ENCODE peak calls at places on chromosomes 13 and 19, in five cellular contexts. N, M, V, R and O are unnamed samples.

GRCh38 chr13:96817336-96817941 is 176.8 kb downstream of the OXGR1 start:
- DNase-seq in N (peak), R (no peak), M (no peak), V (no peak), O (no peak)

GRCh38 chr19:1655131-1655981 is 2.9 kb upstream of the TCF3 start:
- DNase-seq in V (no peak), N (no peak), R (no peak), M (no peak), O (no peak)

GRCh38 chr13:45055902-45056648 is 64.2 kb upstream of the GTF2F2 start:
- DNase-seq in R (no peak), M (no peak), N (peak), V (peak), O (no peak)

GRCh38 chr13:41052441-41052840 is 8.9 kb upstream of the WBP4 start:
- DNase-seq in N (no peak), R (no peak), V (no peak), M (no peak), O (no peak)

GRCh38 chr13:102487330-102487729 is 85.5 kb upstream of the FGF14 start:
- DNase-seq in V (no peak), N (no peak), M (no peak), R (no peak), O (no peak)

GRCh38 chr19:41706741-41707501 is 1.5 kb upstream of the CEACAM5 start:
- DNase-seq in R (peak), V (peak), M (no peak), N (peak), O (peak)

GRCh38 chr19:41895745-41896580 is 13.0 kb downstream of the ARHGEF1 start:
- DNase-seq in R (no peak), N (no peak), M (no peak), V (no peak), O (no peak)

GRCh38 chr13:103859952-103860351 is 793.7 kb upstream of the SLC10A2 start:
- DNase-seq in M (no peak), N (no peak), V (no peak), R (no peak), O (no peak)

DNA sequence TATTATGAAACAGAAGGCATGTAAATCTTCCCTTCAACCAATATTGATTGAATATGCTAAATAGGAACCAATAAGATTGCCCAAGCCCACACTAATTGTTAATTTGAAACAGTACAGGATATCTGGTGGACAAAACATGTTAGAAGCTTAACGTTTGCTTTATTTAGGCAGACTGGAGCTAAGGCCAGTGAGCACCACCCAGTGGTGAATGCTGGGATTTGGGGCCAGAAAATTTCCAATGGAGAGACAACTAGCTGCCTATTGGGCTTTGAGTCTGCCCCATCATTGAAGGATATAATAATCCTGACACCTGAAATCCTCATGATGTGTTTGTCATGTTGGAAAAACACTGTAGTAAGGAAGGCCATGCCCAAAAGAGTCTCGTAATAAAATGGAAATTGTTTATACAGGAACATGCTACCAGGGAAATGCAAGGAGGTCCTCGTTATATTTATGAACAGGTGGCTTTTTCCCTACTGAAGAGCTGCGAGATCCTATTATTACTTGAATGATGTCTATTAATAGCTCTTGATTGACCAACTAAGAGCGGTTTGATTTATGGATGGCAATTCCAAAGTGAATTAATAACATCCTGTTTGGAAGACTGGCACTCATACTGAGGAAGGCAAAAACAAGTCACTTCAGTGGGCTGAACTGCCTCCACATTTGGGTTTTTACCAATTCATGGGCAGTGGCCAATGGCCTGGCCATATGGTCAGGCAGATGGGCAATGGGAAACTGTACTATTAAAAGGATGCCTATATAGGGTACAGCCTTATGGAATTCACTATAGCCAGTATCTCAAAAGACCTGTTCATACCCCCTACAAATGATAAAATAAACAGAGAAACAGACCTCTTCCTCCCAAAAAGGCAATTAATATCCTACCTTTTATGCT is 8.7 kb downstream of the SIGLECL1 start:
- DNase-seq in N (peak), V (peak), M (peak), R (no peak), O (peak)
- TF ChIP-seq CTCF in N (peak), V (peak), M (peak), R (peak), O (peak)

GRCh38 chr13:111342716-111343115 is 22.3 kb downstream of the TEX29 start:
- DNase-seq in M (no peak), V (no peak), N (no peak), R (no peak), O (no peak)

GRCh38 chr13:111343186-111343805 is 22.9 kb downstream of the TEX29 start:
- DNase-seq in V (no peak), M (no peak), R (no peak), N (no peak), O (no peak)

GRCh38 chr13:111346281-111346680 is 25.8 kb downstream of the TEX29 start:
- DNase-seq in M (no peak), R (no peak), N (no peak), V (no peak), O (no peak)

GRCh38 chr13:111345682-111346081 is 25.2 kb downstream of the TEX29 start:
- DNase-seq in N (no peak), V (no peak), M (no peak), R (no peak), O (no peak)

GRCh38 chr13:111344471-111345191 is 24.2 kb downstream of the TEX29 start:
- DNase-seq in R (no peak), V (no peak), N (peak), M (peak), O (no peak)
- TF ChIP-seq CTCF in R (no peak), V (no peak), N (peak), M (peak), O (no peak)

DNA sequence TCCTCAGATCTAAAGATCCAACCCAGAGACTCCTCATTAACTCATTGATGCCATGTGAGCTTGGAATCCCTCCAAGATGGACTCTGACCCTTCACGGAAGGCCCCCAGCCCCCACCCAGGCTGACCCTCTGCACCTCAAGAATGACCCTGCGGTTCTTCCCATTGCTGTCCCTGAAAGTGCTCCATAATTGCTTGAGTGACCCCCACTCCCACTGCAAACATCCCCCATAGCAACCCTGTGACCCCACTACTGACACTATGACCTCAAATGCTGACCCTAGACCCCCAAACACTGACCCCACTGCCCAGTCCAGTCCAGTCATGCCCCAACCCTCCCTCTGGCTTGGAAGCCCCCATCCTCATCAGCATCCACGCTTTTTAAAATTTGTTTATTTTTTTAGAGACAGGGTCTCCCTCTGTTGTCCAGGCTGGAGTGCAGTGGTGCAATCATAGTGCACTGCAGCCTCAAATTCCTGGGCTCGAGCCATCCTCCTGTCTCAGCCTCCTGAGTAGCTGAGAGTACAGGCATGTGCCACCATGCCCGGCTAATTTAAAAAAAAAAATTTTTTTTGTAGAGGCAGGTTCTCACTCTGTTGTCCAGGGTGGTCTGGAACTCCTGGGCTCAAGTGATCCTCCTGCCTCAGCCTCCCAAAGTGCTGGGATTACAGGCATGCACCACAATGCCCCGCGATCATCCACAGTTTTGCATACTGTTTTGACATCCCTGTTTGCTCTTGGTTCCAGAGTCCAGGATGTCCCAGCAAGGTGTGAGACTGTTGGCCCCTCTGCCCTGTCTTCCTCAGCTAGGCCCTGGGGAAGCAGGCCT is 855 bp downstream of the LYL1 start:
- DNase-seq in M (no peak), V (no peak), N (no peak), R (no peak), O (no peak)
- TF ChIP-seq CTCF in M (no peak), V (no peak), N (no peak), R (no peak), O (no peak)

GRCh38 chr19:13208131-13208963 is 58.1 kb downstream of the IER2 start:
- DNase-seq in N (peak), M (peak), R (peak), V (peak), O (peak)
- TF ChIP-seq CTCF in N (no peak), M (no peak), R (no peak), V (no peak), O (no peak)

DNA sequence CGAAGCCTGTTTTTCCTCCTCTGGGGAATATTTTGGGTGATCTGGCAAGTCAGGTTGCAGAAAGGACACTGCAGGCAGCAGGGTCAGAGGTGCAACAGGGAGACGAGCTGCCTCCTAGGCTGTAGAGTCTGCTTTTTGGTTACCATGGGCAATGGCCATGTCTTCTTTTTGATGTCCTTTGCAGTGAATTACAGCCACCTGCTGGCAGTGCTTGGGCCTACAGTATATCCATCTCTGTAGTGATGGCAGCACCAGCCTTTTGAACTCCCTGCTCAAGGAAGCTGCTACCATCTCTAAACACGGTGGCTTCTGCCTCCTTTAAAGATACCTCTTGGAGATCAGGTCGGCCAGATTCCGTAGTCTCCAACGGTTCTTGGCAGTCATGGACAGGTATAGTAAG is 73.9 kb downstream of the WTIP start:
- DNase-seq in N (peak), R (no peak), M (no peak), V (no peak), O (no peak)
- TF ChIP-seq CTCF in N (peak), R (no peak), M (no peak), V (no peak), O (peak)

GRCh38 chr13:36850790-36851438 is 31.9 kb downstream of the RFXAP start:
- DNase-seq in N (peak), M (peak), R (no peak), V (peak), O (no peak)
- TF ChIP-seq CTCF in N (peak), M (peak), R (no peak), V (peak), O (peak)

GRCh38 chr19:19342086-19343015 is 21.7 kb downstream of the MAU2 start:
- DNase-seq in V (peak), N (peak), M (peak), R (no peak), O (no peak)
- TF ChIP-seq CTCF in V (peak), N (peak), M (peak), R (no peak), O (peak)

GRCh38 chr19:4327252-4327876 is 11.3 kb downstream of the STAP2 start:
- DNase-seq in R (peak), N (peak), V (peak), M (peak), O (peak)

GRCh38 chr19:4328243-4328990 is 10.2 kb downstream of the STAP2 start:
- DNase-seq in N (peak), R (peak), V (peak), M (peak), O (peak)

GRCh38 chr19:4326215-4326836 is 12.3 kb downstream of the STAP2 start:
- DNase-seq in R (no peak), M (no peak), V (no peak), N (no peak), O (no peak)

GRCh38 chr19:4327877-4328242 is 10.8 kb downstream of the STAP2 start:
- DNase-seq in M (no peak), V (no peak), N (no peak), R (no peak), O (no peak)

DNA sequence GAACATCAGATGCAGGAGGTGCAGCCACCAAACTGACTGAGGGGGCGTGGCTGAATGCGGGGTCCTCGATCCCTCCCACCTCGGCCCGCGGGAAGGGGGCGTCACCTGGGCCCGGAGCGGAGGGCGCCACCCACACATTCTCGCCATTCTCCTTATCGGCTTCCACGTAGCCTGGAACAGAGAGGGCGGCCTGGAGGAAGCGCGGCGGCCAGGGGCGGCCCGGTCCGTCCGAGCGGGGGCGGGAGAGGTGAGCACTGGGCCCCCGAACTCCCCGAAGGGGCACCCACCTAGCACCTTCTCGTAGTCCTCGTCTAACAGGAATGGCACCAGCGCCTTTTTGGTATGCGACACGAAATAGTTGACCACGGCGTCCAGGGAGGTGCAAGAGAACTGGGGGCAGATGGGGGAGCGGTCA is 11.8 kb downstream of the STAP2 start:
- DNase-seq in R (no peak), M (peak), V (no peak), N (no peak), O (no peak)
- TF ChIP-seq CTCF in R (no peak), M (no peak), V (no peak), N (no peak), O (no peak)

DNA sequence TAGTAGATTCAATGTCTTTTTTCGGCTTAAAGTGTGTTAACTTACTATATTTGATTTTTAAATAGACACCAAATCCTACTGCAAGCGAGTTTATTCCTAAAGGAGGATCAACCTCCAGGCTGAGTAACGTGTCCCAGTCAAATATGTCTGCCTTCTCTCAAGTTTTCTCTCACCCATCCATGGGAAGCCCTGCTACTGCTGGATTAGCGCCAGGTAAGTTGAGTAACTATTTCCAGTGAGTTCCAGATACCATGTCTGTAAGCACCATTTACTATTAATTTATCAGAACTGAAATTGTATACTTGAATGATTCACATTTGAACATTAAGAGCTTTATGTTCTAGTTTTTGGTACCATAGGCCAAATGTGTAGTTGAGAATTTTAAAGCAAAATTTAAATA is 81.8 kb downstream of the PAN3 start:
- DNase-seq in N (peak), V (no peak), R (no peak), M (no peak), O (no peak)
- TF ChIP-seq CTCF in N (no peak), V (no peak), R (no peak), M (no peak), O (no peak)